ENCODE peak calls at places on chromosome 3, in nine cellular contexts. Z is PC-3, B is heart right ventricle, Q is tibial nerve, U is uterus, L is keratinocyte, E is endothelial cell of umbilical vein, Y is cardiac muscle cell, A is endodermal cell. T is an unnamed sample.

GRCh38 chr3:140630366-140630765 is 47.5 kb upstream of the TRIM42 start:
- DNase-seq in Z (peak; percentile 20), B (no peak), Q (no peak), U (no peak), L (no peak), E (no peak), Y (peak; percentile 12), A (no peak), T (peak; percentile 18)

GRCh38 chr3:40681658-40682055 is 156.9 kb downstream of the ZNF621 start:
- DNase-seq in Z (no peak), B (no peak), Q (no peak), U (no peak), L (no peak), E (no peak), Y (no peak), A (no peak), T (peak; percentile 74)

GRCh38 chr3:73637042-73637441 is 12.3 kb upstream of the PDZRN3 start:
- DNase-seq in Z (no peak), B (no peak), Q (no peak), U (no peak), L (no peak), E (no peak), Y (no peak), A (no peak), T (no peak)

GRCh38 chr3:59502806-59503205 is 453.0 kb upstream of the CFAP20DC start:
- DNase-seq in Z (peak; percentile 78), B (no peak), Q (no peak), U (no peak), L (peak; percentile 19), E (no peak), Y (peak; percentile 47), A (no peak), T (peak; percentile 93)

GRCh38 chr3:15276028-15276717 is 56.2 kb downstream of the SH3BP5 start:
- DNase-seq in Z (no peak), B (no peak), Q (no peak), U (no peak), L (no peak), E (no peak), Y (no peak), A (peak; percentile 13), T (no peak)

GRCh38 chr3:9781551-9781950 is 10.7 kb downstream of the TADA3 start:
- DNase-seq in Z (no peak), B (no peak), Q (no peak), U (no peak), L (no peak), E (no peak), Y (no peak), A (no peak), T (no peak)

GRCh38 chr3:50550079-50550736 is 17.3 kb downstream of the C3orf18 start:
- DNase-seq in Z (peak; percentile 71), B (peak; percentile 54), Q (peak; percentile 29), U (peak; percentile 46), L (no peak), E (peak; percentile 52), Y (peak; percentile 50), A (peak; percentile 94), T (peak; percentile 23)

GRCh38 chr3:191066669-191067068 is 132.4 kb upstream of the OSTN start:
- DNase-seq in Z (peak; percentile 92), B (no peak), Q (no peak), U (no peak), L (peak; percentile 49), E (peak; percentile 29), Y (peak; percentile 18), A (no peak), T (peak; percentile 96)

GRCh38 chr3:42742259-42742658 is 30.8 kb downstream of the CCDC13 start:
- DNase-seq in Z (no peak), B (no peak), Q (no peak), U (no peak), L (no peak), E (no peak), Y (no peak), A (peak; percentile 32), T (no peak)

GRCh38 chr3:148815736-148816135 is 11.9 kb upstream of the CPB1 start:
- DNase-seq in Z (no peak), B (no peak), Q (no peak), U (no peak), L (no peak), E (no peak), Y (no peak), A (no peak), T (no peak)

GRCh38 chr3:14439501-14440167 is 37.2 kb downstream of the SLC6A6 start:
- DNase-seq in Z (no peak), B (peak; percentile 86), Q (peak; percentile 53), U (peak; percentile 63), L (no peak), E (peak; percentile 88), Y (peak; percentile 76), A (no peak), T (no peak)

GRCh38 chr3:167729591-167729990 is 5.1 kb downstream of the PDCD10 start:
- DNase-seq in Z (no peak), B (no peak), Q (no peak), U (no peak), L (no peak), E (no peak), Y (peak; percentile 7), A (no peak), T (no peak)

GRCh38 chr3:38115645-38116427 is 21.1 kb downstream of the ACAA1 start:
- DNase-seq in Z (no peak), B (no peak), Q (no peak), U (no peak), L (no peak), E (no peak), Y (no peak), A (peak; percentile 36), T (no peak)

GRCh38 chr3:104825116-104825515 is 541.6 kb upstream of the ALCAM start:
- DNase-seq in Z (no peak), B (no peak), Q (no peak), U (no peak), L (no peak), E (no peak), Y (no peak), A (peak; percentile 94), T (no peak)

GRCh38 chr3:179671709-179672337 is 19.0 kb downstream of the USP13 start:
- DNase-seq in Z (peak; percentile 43), B (peak; percentile 40), Q (no peak), U (peak; percentile 46), L (no peak), E (peak; percentile 100), Y (peak; percentile 56), A (no peak), T (no peak)

GRCh38 chr3:155388417-155388816 is 94.9 kb upstream of the STRIT1 start:
- DNase-seq in Z (no peak), B (no peak), Q (no peak), U (no peak), L (no peak), E (no peak), Y (no peak), A (no peak), T (no peak)

GRCh38 chr3:194105292-194105691 is 30.7 kb upstream of the HES1 start:
- DNase-seq in Z (no peak), B (no peak), Q (no peak), U (no peak), L (no peak), E (no peak), Y (no peak), A (no peak), T (no peak)

GRCh38 chr3:25663324-25664065 is 1.2 kb downstream of the TOP2B start:
- DNase-seq in Z (peak; percentile 52), B (no peak), Q (no peak), U (no peak), L (no peak), E (peak; percentile 58), Y (peak; percentile 22), A (peak; percentile 65), T (peak; percentile 28)

GRCh38 chr3:32239638-32240550 is 1.4 kb downstream of the CMTM8 start:
- DNase-seq in Z (peak; percentile 67), B (peak; percentile 33), Q (no peak), U (no peak), L (no peak), E (peak; percentile 64), Y (peak; percentile 50), A (peak; percentile 83), T (peak; percentile 31)

DNA sequence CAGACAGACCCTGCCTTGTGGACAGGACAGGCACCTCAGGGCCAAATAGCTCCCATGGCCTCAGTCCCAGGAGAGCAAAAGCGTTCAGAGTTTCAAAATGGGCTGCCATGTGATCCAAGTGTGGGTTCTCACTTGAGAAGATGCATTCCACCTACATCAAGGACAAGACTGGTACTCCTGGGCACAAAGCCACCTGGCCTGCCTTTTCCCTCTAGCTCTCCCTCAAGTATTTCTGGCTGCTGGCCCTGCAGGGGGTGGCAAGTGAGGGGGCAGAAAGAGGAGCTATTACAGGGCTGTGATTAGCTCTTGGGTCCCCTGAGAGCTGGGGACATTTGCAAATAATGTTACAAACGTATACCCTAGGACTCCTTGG is 6.5 kb upstream of the COL7A1 start:
- DNase-seq in Z (no peak), B (peak; percentile 77), Q (no peak), U (no peak), L (no peak), E (no peak), Y (no peak), A (no peak), T (no peak)
- TF ChIP-seq CTCF in Z (no peak), B (no peak), Q (no peak), U (no peak), L (no peak), E (no peak), Y (no peak), A (no peak), T (no peak)

GRCh38 chr3:113664523-113665094 is 31.8 kb downstream of the USF3 start:
- DNase-seq in Z (no peak), B (no peak), Q (no peak), U (no peak), L (no peak), E (no peak), Y (no peak), A (no peak), T (no peak)
- H3K4me3 ChIP-seq in Z (no peak overlapping the region), B (no peak overlapping the region), Q (no peak overlapping the region), U (no peak overlapping the region), L (no peak overlapping the region), E (no peak overlapping the region), Y (no peak overlapping the region), A (no peak overlapping the region), T (no peak overlapping the region)

DNA sequence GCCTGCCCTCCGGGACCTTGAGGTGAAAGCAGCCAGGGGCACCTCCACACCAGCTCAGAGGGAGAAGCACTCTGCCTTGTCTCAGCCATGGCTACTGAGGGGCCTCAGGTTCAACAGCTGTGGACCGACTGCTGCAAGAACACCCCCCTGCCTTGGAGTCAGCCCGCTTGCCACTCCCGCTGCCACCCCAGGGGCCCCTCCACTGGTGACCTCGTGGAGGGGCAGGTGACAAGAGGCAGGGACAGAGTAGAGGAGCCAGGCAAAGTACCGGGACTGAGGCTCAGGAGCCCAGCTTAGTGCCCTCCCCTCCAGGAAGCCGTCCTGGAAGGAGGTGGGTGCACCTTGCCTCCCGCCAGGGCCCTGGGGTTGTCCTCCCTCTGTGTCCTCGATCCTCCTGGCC is 79.6 kb upstream of the RPL32 start:
- DNase-seq in Z (no peak), B (no peak), Q (no peak), U (no peak), L (no peak), E (no peak), Y (no peak), A (no peak), T (no peak)
- H3K36me3 ChIP-seq in Z (no peaks in the 10 kb centered on the region), B (peaks cover 55% of the 10 kb centered on the region), Q (peaks cover 10% of the 10 kb centered on the region), U (no peaks in the 10 kb centered on the region), L (peaks cover 17% of the 10 kb centered on the region), E (peaks cover 10% of the 10 kb centered on the region), Y (peaks cover 11% of the 10 kb centered on the region), A (peaks cover 11% of the 10 kb centered on the region), T (peaks cover 9% of the 10 kb centered on the region)

GRCh38 chr3:67901681-67902080 is 247.3 kb upstream of the SUCLG2 start:
- DNase-seq in Z (peak; percentile 13), B (no peak), Q (no peak), U (no peak), L (no peak), E (no peak), Y (no peak), A (no peak), T (no peak)
- TF ChIP-seq CTCF in Z (peak; percentile 42), B (no peak), Q (no peak), U (no peak), L (peak; percentile 10), E (no peak), Y (no peak), A (peak; percentile 68), T (no peak)